ENCODE peak calls at places on chromosomes 3 and 15, in seven cellular contexts. W is GM04503, N is HT-29, F is NCI-H1694 treated with DMSO at 0.1 percent for 48 hours, R is Daoy, O is fibroblast of lung, D is NCI-H1092. T is an unnamed sample.

GRCh38 chr15:40721716-40722115 is 26.7 kb downstream of the RAD51 start:
- DNase-seq in O (no peak), D (no peak), W (no peak), R (no peak), F (no peak), N (no peak), T (no peak)

GRCh38 chr3:45057557-45057956 is 31.5 kb downstream of the CLEC3B start:
- DNase-seq in D (no peak), F (no peak), R (peak), N (no peak), O (no peak), W (no peak), T (no peak)

GRCh38 chr3:45225465-45226205 is 452 bp downstream of the TMEM158 start:
- DNase-seq in R (peak), F (no peak), D (no peak), N (no peak), O (peak), W (no peak), T (peak)

GRCh38 chr3:160968731-160969130 is 136.4 kb downstream of the B3GALNT1 start:
- DNase-seq in O (peak), D (no peak), R (no peak), N (no peak), W (no peak), F (no peak), T (no peak)

GRCh38 chr3:116390318-116390717 is 55.0 kb downstream of the LSAMP start:
- DNase-seq in O (no peak), F (no peak), N (no peak), R (no peak), D (no peak), W (no peak), T (no peak)

GRCh38 chr3:154421067-154421466 is 8.9 kb downstream of the GPR149 start:
- DNase-seq in O (no peak), N (peak), D (no peak), R (no peak), W (no peak), F (no peak), T (no peak)

GRCh38 chr3:16113704-16114103 is 60.8 kb upstream of the GALNT15 start:
- DNase-seq in O (peak), D (no peak), W (no peak), F (no peak), N (no peak), R (peak), T (no peak)

GRCh38 chr15:60079210-60079609 is 75.1 kb downstream of the FOXB1 start:
- DNase-seq in D (no peak), R (no peak), W (no peak), F (no peak), O (no peak), N (peak), T (no peak)

GRCh38 chr3:184235381-184236032 is 6.1 kb downstream of the VWA5B2 start:
- DNase-seq in N (no peak), D (no peak), R (no peak), F (peak), O (no peak), W (no peak), T (no peak)

GRCh38 chr15:39285066-39285465 is 295.8 kb upstream of the THBS1 start:
- DNase-seq in D (no peak), R (no peak), O (peak), W (no peak), N (no peak), F (no peak), T (no peak)

GRCh38 chr3:108088697-108089096 is 2.1 kb downstream of the CD47 start:
- DNase-seq in D (no peak), F (peak), R (peak), W (no peak), O (peak), N (peak), T (no peak)

GRCh38 chr15:57554063-57554820 is 37.5 kb upstream of the MYZAP start:
- DNase-seq in N (no peak), W (no peak), D (peak), O (peak), R (peak), F (peak), T (no peak)

GRCh38 chr3:195015021-195015420 is 255.9 kb downstream of the XXYLT1 start:
- DNase-seq in F (no peak), W (no peak), D (no peak), R (peak), N (no peak), O (peak), T (no peak)

GRCh38 chr3:155412856-155413255 is 119.4 kb upstream of the STRIT1 start:
- DNase-seq in F (no peak), R (no peak), N (no peak), D (no peak), O (no peak), W (no peak), T (no peak)

GRCh38 chr15:72389231-72389630 is 8.9 kb upstream of the TMEM202 start:
- DNase-seq in D (no peak), F (no peak), N (no peak), O (peak), R (no peak), W (no peak), T (no peak)

GRCh38 chr3:56125358-56126005 is 342.8 kb downstream of the ERC2 start:
- DNase-seq in F (no peak), N (no peak), O (peak), D (no peak), R (peak), W (peak), T (no peak)

GRCh38 chr3:49616061-49616460 is 58.1 kb upstream of the APEH start:
- DNase-seq in D (no peak), F (no peak), N (no peak), R (no peak), W (no peak), O (no peak), T (no peak)

GRCh38 chr15:20349774-20350498 is 191.7 kb downstream of the GOLGA6L6 start:
- DNase-seq in R (no peak), N (no peak), D (no peak), O (no peak), F (no peak), W (no peak), T (peak)

T was measured in spleen.